ENCODE peak calls at places on chromosomes 6 and 20, in eight cellular contexts. W is tibial nerve, D is NCI-H1092, H is lung, B is nephron progenitor cell, C is left lung, Y is pancreas, Q is NCI-H1105. T is an unnamed sample.

GRCh38 chr6:90158945-90159344 is 137.7 kb downstream of the BACH2 start:
- DNase-seq in W (no peak), D (no peak), H (no peak), B (no peak), C (no peak), Y (no peak), Q (no peak), T (no peak)

GRCh38 chr20:15867899-15868298 is 705.3 kb downstream of the KIF16B start:
- DNase-seq in W (no peak), D (no peak), H (no peak), B (no peak), C (no peak), Y (no peak), Q (no peak), T (no peak)

GRCh38 chr6:43702522-43703440 is 15.2 kb upstream of the MRPS18A start:
- DNase-seq in W (peak), D (peak), H (peak), B (peak), C (peak), Y (peak), Q (no peak), T (peak)

GRCh38 chr6:49835140-49835539 is 31.2 kb downstream of the CRISP1 start:
- DNase-seq in W (no peak), D (no peak), H (no peak), B (no peak), C (no peak), Y (no peak), Q (no peak), T (peak)

GRCh38 chr6:12010635-12011275 is 1.4 kb upstream of the HIVEP1 start:
- DNase-seq in W (peak), D (no peak), H (peak), B (peak), C (peak), Y (peak), Q (peak), T (peak)

GRCh38 chr6:27081931-27082330 is 165.6 kb upstream of the PRSS16 start:
- DNase-seq in W (no peak), D (no peak), H (no peak), B (no peak), C (no peak), Y (no peak), Q (no peak), T (no peak)

GRCh38 chr6:81054011-81054410 is 698.5 kb downstream of the TENT5A start:
- DNase-seq in W (no peak), D (no peak), H (no peak), B (no peak), C (no peak), Y (no peak), Q (no peak), T (no peak)

GRCh38 chr6:42045538-42046460 is 4.5 kb upstream of the TAF8 start:
- DNase-seq in W (peak), D (peak), H (peak), B (no peak), C (peak), Y (peak), Q (peak), T (peak)

T was measured in pons.